ENCODE peak calls at places on chromosome 11, in ten cellular contexts. V is neural crest cell; I is AG04450; E is T-helper 9 cell; H is activated naive CD8-positive, alpha-beta T cell treated with anti-CD3 and anti-CD28 coated beads, Interleukin-2, amount 50 U/mL, for 24 hours; D is stimulated activated naive CD4-positive, alpha-beta T cell; M is PC-3; T is mammary epithelial cell; O is fibroblast of mammary gland; Y is Kasumi-1. X is an unnamed sample.
A peak's percentile ranks its signal among the peaks of the same experiment; 100 is the strongest.

GRCh38 chr11:110525883-110526282 is 96.1 kb downstream of the FDX1 start:
- DNase-seq in V (no peak), I (peak; percentile 42), E (no peak), H (no peak), D (no peak), M (peak; percentile 14), T (peak; percentile 97), O (peak; percentile 95), Y (no peak), X (peak; percentile 93)

GRCh38 chr11:127454856-127455255 is 454.3 kb upstream of the KIRREL3 start:
- DNase-seq in V (no peak), I (no peak), E (no peak), H (no peak), D (no peak), M (no peak), T (no peak), O (no peak), Y (no peak), X (peak; percentile 6)

GRCh38 chr11:57276169-57276854 is 39.3 kb upstream of the APLNR start:
- DNase-seq in V (no peak), I (no peak), E (no peak), H (no peak), D (no peak), M (no peak), T (no peak), O (no peak), Y (no peak), X (no peak)

GRCh38 chr11:46914910-46915309 is 3.4 kb downstream of the LRP4 start:
- DNase-seq in V (no peak), I (no peak), E (no peak), H (no peak), D (no peak), M (no peak), T (no peak), O (no peak), Y (no peak), X (no peak)

GRCh38 chr11:63667993-63668392 is 3.2 kb downstream of the ATL3 start:
- DNase-seq in V (no peak), I (peak; percentile 81), E (no peak), H (no peak), D (no peak), M (peak; percentile 98), T (peak; percentile 94), O (peak; percentile 94), Y (no peak), X (peak; percentile 81)

GRCh38 chr11:47400813-47401279 is 7.5 kb upstream of the SLC39A13 start:
- DNase-seq in V (no peak), I (no peak), E (no peak), H (no peak), D (no peak), M (no peak), T (no peak), O (no peak), Y (no peak), X (no peak)

GRCh38 chr11:67287355-67288197 is 1.5 kb upstream of the ANKRD13D start:
- DNase-seq in V (no peak), I (no peak), E (no peak), H (no peak), D (peak; percentile 46), M (no peak), T (no peak), O (no peak), Y (peak; percentile 67), X (no peak)

GRCh38 chr11:6390718-6391547 is 659 bp downstream of the SMPD1 start:
- DNase-seq in V (no peak), I (no peak), E (no peak), H (no peak), D (peak; percentile 41), M (no peak), T (no peak), O (no peak), Y (no peak), X (no peak)

GRCh38 chr11:2816941-2817421 is 68.6 kb downstream of the CDKN1C start:
- DNase-seq in V (no peak), I (peak; percentile 66), E (no peak), H (no peak), D (no peak), M (no peak), T (peak; percentile 11), O (peak; percentile 71), Y (no peak), X (no peak)

GRCh38 chr11:67076202-67076601 is 19.6 kb downstream of the RHOD start:
- DNase-seq in V (no peak), I (no peak), E (no peak), H (no peak), D (no peak), M (no peak), T (no peak), O (no peak), Y (no peak), X (no peak)

GRCh38 chr11:97072420-97072819 is 682.6 kb downstream of the JRKL start:
- DNase-seq in V (no peak), I (no peak), E (no peak), H (no peak), D (no peak), M (no peak), T (no peak), O (no peak), Y (no peak), X (no peak)

GRCh38 chr11:122742350-122742749 is 86.8 kb downstream of the UBASH3B start:
- DNase-seq in V (no peak), I (no peak), E (no peak), H (no peak), D (no peak), M (no peak), T (no peak), O (no peak), Y (no peak), X (no peak)

GRCh38 chr11:131099746-131100145 is 183.5 kb upstream of the SNX19 start:
- DNase-seq in V (no peak), I (no peak), E (no peak), H (no peak), D (no peak), M (peak; percentile 46), T (no peak), O (no peak), Y (no peak), X (no peak)

GRCh38 chr11:36363361-36364272 is 67.5 kb downstream of the PRR5L start:
- DNase-seq in V (no peak), I (no peak), E (no peak), H (no peak), D (no peak), M (no peak), T (no peak), O (no peak), Y (peak; percentile 28), X (no peak)

GRCh38 chr11:68200639-68201038 is 12.5 kb downstream of the KMT5B start:
- DNase-seq in V (no peak), I (no peak), E (no peak), H (no peak), D (no peak), M (no peak), T (no peak), O (peak; percentile 91), Y (no peak), X (peak; percentile 61)

GRCh38 chr11:114060402-114061052 is 1.0 kb downstream of the ZBTB16 start:
- DNase-seq in V (peak; percentile 50), I (no peak), E (no peak), H (peak; percentile 37), D (no peak), M (no peak), T (peak; percentile 49), O (no peak), Y (no peak), X (peak; percentile 28)

GRCh38 chr11:1397146-1397861 is 7.6 kb downstream of the BRSK2 start:
- DNase-seq in V (peak; percentile 35), I (no peak), E (no peak), H (no peak), D (no peak), M (no peak), T (no peak), O (no peak), Y (no peak), X (no peak)

GRCh38 chr11:75263944-75264349 is 23.4 kb downstream of the TPBGL start:
- DNase-seq in V (no peak), I (no peak), E (no peak), H (no peak), D (no peak), M (peak; percentile 38), T (no peak), O (no peak), Y (no peak), X (peak; percentile 47)

GRCh38 chr11:34512810-34513673 is 552 bp downstream of the ELF5 start:
- DNase-seq in V (peak; percentile 66), I (no peak), E (peak; percentile 21), H (peak; percentile 60), D (no peak), M (peak; percentile 70), T (peak; percentile 29), O (peak; percentile 43), Y (peak; percentile 76), X (peak; percentile 66)

X was measured in MCF 10A.